ENCODE peak calls at places on chromosomes 2 and 18, in six cellular contexts. L is K562, R is upper lobe of left lung, O is A549, Y is HepG2, Z is GM12878. X is an unnamed sample.
A peak's percentile ranks its signal among the peaks of the same experiment; 100 is the strongest.

GRCh38 chr18:66046025-66046602 is 295.3 kb downstream of the CDH7 start:
- ATAC-seq in L (no peak), R (no peak), O (no peak), Y (peak; percentile 69), Z (peak; percentile 68), X (no peak)

GRCh38 chr18:74662622-74663021 is 65.0 kb downstream of the ZNF407 start:
- ATAC-seq in L (no peak), R (no peak), O (no peak), Y (no peak), Z (no peak), X (no peak)

GRCh38 chr2:154697422-154698237 is 865 bp upstream of the KCNJ3 start:
- ATAC-seq in L (no peak), R (peak; percentile 75), O (peak; percentile 85), Y (peak; percentile 81), Z (peak; percentile 41), X (peak; percentile 45)

GRCh38 chr2:238032755-238033337 is 28.0 kb upstream of the SCLY start:
- ATAC-seq in L (no peak), R (peak; percentile 39), O (no peak), Y (no peak), Z (peak; percentile 80), X (no peak)

GRCh38 chr2:166090900-166091299 is 36.9 kb downstream of the SCN1A start:
- ATAC-seq in L (no peak), R (no peak), O (peak; percentile 43), Y (no peak), Z (no peak), X (no peak)

GRCh38 chr18:34977787-34978532 is 63.3 kb upstream of the MAPRE2 start:
- ATAC-seq in L (peak; percentile 67), R (peak; percentile 54), O (peak; percentile 64), Y (peak; percentile 57), Z (peak; percentile 46), X (peak; percentile 32)

GRCh38 chr2:150234787-150235512 is 252.5 kb downstream of the RND3 start:
- ATAC-seq in L (no peak), R (no peak), O (no peak), Y (no peak), Z (no peak), X (no peak)

GRCh38 chr2:109635426-109636289 is 21.5 kb downstream of the SOWAHC start:
- ATAC-seq in L (no peak), R (peak; percentile 60), O (no peak), Y (no peak), Z (no peak), X (no peak)

GRCh38 chr2:26576565-26577441 is 64.4 kb downstream of the CIB4 start:
- ATAC-seq in L (no peak), R (no peak), O (no peak), Y (no peak), Z (no peak), X (no peak)

GRCh38 chr18:13465476-13465875 is 246.9 kb downstream of the LDLRAD4 start:
- ATAC-seq in L (no peak), R (peak; percentile 28), O (no peak), Y (no peak), Z (no peak), X (no peak)

GRCh38 chr2:203802277-203803045 is 65.1 kb upstream of the CTLA4 start:
- ATAC-seq in L (no peak), R (no peak), O (no peak), Y (no peak), Z (peak; percentile 11), X (no peak)

GRCh38 chr2:20418519-20418918 is 28.4 kb upstream of the RHOB start:
- ATAC-seq in L (no peak), R (no peak), O (no peak), Y (no peak), Z (no peak), X (no peak)

GRCh38 chr2:170321526-170321925 is 143.6 kb downstream of the MYO3B start:
- ATAC-seq in L (no peak), R (no peak), O (no peak), Y (no peak), Z (no peak), X (no peak)

GRCh38 chr2:45918816-45919655 is 267.6 kb downstream of the PRKCE start:
- ATAC-seq in L (no peak), R (no peak), O (no peak), Y (no peak), Z (peak; percentile 46), X (no peak)

GRCh38 chr18:37435150-37435872 is 130.3 kb downstream of the CELF4 start:
- ATAC-seq in L (no peak), R (no peak), O (no peak), Y (no peak), Z (no peak), X (no peak)

GRCh38 chr2:20196053-20196880 is 28.7 kb downstream of the SDC1 start:
- ATAC-seq in L (no peak), R (peak; percentile 56), O (peak; percentile 4), Y (peak; percentile 69), Z (no peak), X (no peak)

GRCh38 chr18:21099442-21099841 is 12.2 kb downstream of the ROCK1 start:
- ATAC-seq in L (no peak), R (no peak), O (no peak), Y (no peak), Z (peak; percentile 78), X (no peak)

GRCh38 chr2:132582360-132582759 is 87.6 kb downstream of the LYPD1 start:
- ATAC-seq in L (no peak), R (peak; percentile 54), O (peak; percentile 30), Y (no peak), Z (no peak), X (no peak)

GRCh38 chr18:54149078-54149697 is 75.3 kb downstream of the MBD2 start:
- ATAC-seq in L (no peak), R (no peak), O (peak; percentile 88), Y (no peak), Z (peak; percentile 76), X (peak; percentile 68)

DNA sequence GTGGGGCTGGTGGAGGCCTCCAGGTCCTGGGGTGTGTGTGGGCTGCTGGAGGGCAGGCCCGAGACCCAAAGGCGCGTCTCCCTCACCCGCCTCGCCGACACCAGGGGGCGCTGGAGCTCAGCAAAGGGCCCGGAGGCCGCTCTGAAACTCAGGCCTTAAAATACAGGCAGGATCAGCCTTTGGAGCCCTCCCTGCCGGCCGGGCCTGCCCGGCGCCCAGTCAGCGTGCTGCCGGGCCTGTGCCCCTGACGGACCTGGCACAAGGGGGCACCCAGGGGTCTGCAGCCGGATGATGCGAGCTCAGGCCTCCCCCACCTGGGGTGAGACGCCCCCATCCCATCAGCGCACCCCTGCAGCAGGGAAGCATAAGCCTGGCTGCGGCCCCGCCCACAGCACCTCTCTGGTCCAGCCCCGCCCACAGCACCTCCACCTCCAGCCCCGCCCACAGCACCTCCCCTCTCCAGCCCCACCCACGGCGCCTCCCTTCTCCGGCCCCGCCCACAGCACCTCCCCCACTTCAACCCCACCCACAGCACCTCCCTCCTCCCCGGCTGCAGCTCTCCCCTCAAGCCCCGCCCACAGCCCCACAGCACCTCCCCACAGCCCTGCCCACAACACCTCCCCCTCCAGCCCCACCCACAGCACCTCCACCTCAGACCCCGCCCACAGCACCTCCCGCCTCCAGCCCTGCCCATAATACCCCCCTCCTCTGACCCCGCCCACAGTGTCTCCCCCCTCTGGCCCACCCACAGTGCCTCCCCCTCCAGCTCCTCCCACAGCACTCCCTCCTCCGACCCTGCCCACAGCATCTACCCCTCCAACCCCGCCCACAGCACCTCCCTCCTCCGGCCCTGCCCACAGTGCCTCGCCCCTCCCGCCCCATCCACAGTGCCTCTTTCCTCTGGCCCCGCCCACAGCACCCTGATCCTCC is 92.8 kb upstream of the OTOS start:
- ATAC-seq in L (peak; percentile 94), R (peak; percentile 93), O (peak; percentile 90), Y (peak; percentile 86), Z (peak; percentile 69), X (peak; percentile 85)
- H3K4me3 ChIP-seq in L (peak overlapping the region; percentile 31), R (peak overlapping the region; percentile 35), O (peak overlapping the region; percentile 59), Y (no peak overlapping the region), Z (no peak overlapping the region), X (peak overlapping the region; percentile 49)

GRCh38 chr2:111973701-111974100 is 75.3 kb downstream of the MERTK start:
- ATAC-seq in L (peak; percentile 73), R (no peak), O (no peak), Y (no peak), Z (no peak), X (no peak)

GRCh38 chr2:111975053-111975552 is 76.7 kb downstream of the MERTK start:
- ATAC-seq in L (no peak), R (peak; percentile 22), O (peak; percentile 97), Y (peak; percentile 81), Z (no peak), X (peak; percentile 65)

GRCh38 chr2:111978452-111979170 is 76.5 kb upstream of the TMEM87B start:
- ATAC-seq in L (no peak), R (no peak), O (no peak), Y (no peak), Z (no peak), X (no peak)

GRCh38 chr2:111975819-111976218 is 77.4 kb downstream of the MERTK start:
- ATAC-seq in L (no peak), R (no peak), O (no peak), Y (no peak), Z (no peak), X (no peak)

DNA sequence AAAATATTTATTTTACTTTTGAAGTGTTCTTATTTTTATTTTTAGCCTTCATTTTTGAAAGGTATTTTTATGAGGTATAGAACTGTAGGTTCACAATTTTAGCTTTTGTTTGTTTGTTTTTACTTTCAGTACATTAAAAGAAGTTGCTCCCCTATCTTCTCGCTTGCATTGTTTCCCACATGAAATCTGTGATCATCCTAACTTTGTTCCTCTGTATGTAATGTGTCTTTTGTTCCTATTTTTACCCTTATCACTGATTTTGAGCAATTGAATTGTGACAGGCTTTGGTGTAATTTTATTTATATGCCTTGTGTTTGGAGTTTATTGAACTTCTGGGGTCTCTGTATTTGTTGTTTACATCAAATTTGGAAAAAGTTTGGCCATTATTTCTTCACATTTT is 77.8 kb upstream of the TMEM87B start:
- ATAC-seq in L (no peak), R (no peak), O (no peak), Y (no peak), Z (no peak), X (no peak)
- H3K27ac ChIP-seq in L (no peak overlapping the region), R (no peak overlapping the region), O (no peak overlapping the region), Y (no peak overlapping the region), Z (no peak overlapping the region), X (no peak overlapping the region)

DNA sequence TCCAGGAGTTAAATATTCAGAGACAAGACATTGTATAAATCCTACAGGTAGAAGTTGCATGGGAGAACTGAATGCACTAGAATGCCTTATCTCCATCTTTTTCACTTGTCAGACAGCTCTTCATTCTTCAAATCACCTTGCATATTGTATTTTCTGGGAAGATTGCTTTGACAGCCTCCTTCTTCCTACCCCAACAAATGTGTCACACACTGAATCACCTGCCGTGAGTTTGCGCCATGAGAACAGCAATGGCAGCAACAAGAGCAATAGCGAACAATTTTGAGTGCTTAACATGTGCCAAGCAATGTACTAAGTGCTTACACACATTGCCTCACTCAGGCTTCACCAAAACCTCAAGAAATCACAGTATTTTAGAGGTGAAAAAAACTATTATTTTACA is 161.3 kb upstream of the REG3G start:
- ATAC-seq in L (no peak), R (no peak), O (no peak), Y (no peak), Z (no peak), X (no peak)
- TF ChIP-seq EP300 in L (no peak), R (no peak), O (no peak), Y (no peak), Z (no peak), X (no peak)

DNA sequence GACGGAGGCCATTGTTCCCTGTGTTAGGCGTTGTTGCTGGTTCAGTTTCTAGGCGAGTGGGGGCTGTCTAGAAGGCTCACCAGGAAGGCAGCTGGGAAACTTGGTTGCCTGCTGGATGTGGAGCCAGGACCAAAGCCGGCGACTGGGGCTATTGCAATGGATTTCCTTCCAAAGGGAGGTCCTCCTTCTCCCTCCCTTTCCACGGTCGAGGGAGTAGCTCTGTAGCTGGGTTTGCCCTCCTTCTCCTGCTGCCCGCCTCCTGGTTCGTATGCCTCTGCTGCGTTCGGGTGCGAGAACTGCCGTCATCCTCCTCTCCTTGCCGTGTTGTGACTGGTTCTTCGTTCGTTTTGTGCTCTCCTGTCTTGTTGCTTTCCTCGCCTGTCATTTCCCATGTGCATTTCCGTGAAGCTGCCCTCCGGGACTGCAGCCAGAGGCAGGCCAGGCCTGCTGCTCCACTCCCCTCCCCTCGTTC is 203.4 kb downstream of the NEDD4L start:
- ATAC-seq in L (no peak), R (peak; percentile 42), O (no peak), Y (no peak), Z (no peak), X (no peak)
- H3K4me3 ChIP-seq in L (no peak overlapping the region), R (no peak overlapping the region), O (no peak overlapping the region), Y (no peak overlapping the region), Z (no peak overlapping the region), X (no peak overlapping the region)